ENCODE peak calls at places on chromosomes 2 and 18, in four cellular contexts. O, B, C and T are unnamed samples.

GRCh38 chr18:519019-519879 is 18.7 kb upstream of the COLEC12 start:
- DNase-seq in O (no peak), C (no peak), B (peak; percentile 71), T (no peak)

GRCh38 chr2:8544786-8545631 is 136.8 kb upstream of the ID2 start:
- DNase-seq in B (peak; percentile 65), C (peak; percentile 83), O (peak; percentile 29), T (peak; percentile 90)

GRCh38 chr2:26727641-26728561 is 35.4 kb downstream of the KCNK3 start:
- DNase-seq in B (no peak), C (no peak), O (no peak), T (no peak)

GRCh38 chr2:138042311-138042710 is 78.0 kb downstream of the HNMT start:
- DNase-seq in O (no peak), B (no peak), C (no peak), T (no peak)

GRCh38 chr2:42073739-42074138 is 25.9 kb downstream of the PKDCC start:
- DNase-seq in C (no peak), B (no peak), O (no peak), T (no peak)

GRCh38 chr2:206230060-206230890 is 44.2 kb upstream of the ZDBF2 start:
- DNase-seq in C (no peak), B (peak; percentile 53), O (peak; percentile 92), T (no peak)

GRCh38 chr18:46250084-46250811 is 146.1 kb downstream of the HAUS1 start:
- DNase-seq in C (peak; percentile 71), O (no peak), B (peak; percentile 96), T (peak; percentile 53)

GRCh38 chr2:217225596-217225995 is 365.7 kb upstream of the TNP1 start:
- DNase-seq in C (no peak), B (no peak), O (no peak), T (no peak)

GRCh38 chr2:2843969-2844548 is 513.0 kb upstream of the MYT1L start:
- DNase-seq in C (no peak), B (no peak), O (peak; percentile 51), T (no peak)

GRCh38 chr2:72859831-72860262 is 27.4 kb upstream of the SPR start:
- DNase-seq in B (peak; percentile 81), C (peak; percentile 29), O (peak; percentile 84), T (peak; percentile 42)

GRCh38 chr18:79506191-79507075 is 110.7 kb downstream of the NFATC1 start:
- DNase-seq in C (no peak), B (peak; percentile 71), O (no peak), T (no peak)